ENCODE peak calls at places on chromosomes 16 and 17, in five cellular contexts. Q is H1, J is heart right ventricle, R is left ventricle myocardium inferior, U is body of pancreas. B is an unnamed sample.

GRCh38 chr17:28712037-28712704 is 483 bp upstream of the PROCA1 start:
- DNase-seq in J (peak; percentile 55), R (peak; percentile 63), U (peak; percentile 39), Q (no peak), B (peak; percentile 82)

GRCh38 chr16:24841291-24841690 is 4.5 kb upstream of the SLC5A11 start:
- DNase-seq in J (no peak), Q (no peak), U (no peak), R (no peak), B (no peak)

GRCh38 chr17:47009759-47010594 is 30.9 kb upstream of the RPRML start:
- DNase-seq in U (no peak), Q (no peak), R (peak; percentile 26), J (peak; percentile 13), B (no peak)

GRCh38 chr16:2686912-2687507 is 4.7 kb downstream of the KCTD5 start:
- DNase-seq in Q (no peak), R (no peak), J (no peak), U (peak; percentile 58), B (peak; percentile 86)

GRCh38 chr17:5325851-5326250 is 43.8 kb downstream of the RABEP1 start:
- DNase-seq in R (no peak), Q (no peak), J (no peak), U (no peak), B (no peak)

GRCh38 chr16:2520784-2521577 is 810 bp downstream of the AMDHD2 start:
- DNase-seq in Q (no peak), R (no peak), J (peak; percentile 9), U (no peak), B (no peak)

GRCh38 chr17:34464812-34465211 is 101.8 kb upstream of the CCL1 start:
- DNase-seq in U (no peak), Q (no peak), R (no peak), J (no peak), B (no peak)

GRCh38 chr17:3800362-3801042 is 486 bp downstream of the ITGAE start:
- DNase-seq in J (no peak), U (no peak), R (no peak), Q (no peak), B (no peak)

GRCh38 chr16:55508941-55509920 is at the start of gene LPCAT2:
- DNase-seq in U (peak; percentile 90), J (peak; percentile 85), R (peak; percentile 90), Q (peak; percentile 82), B (peak; percentile 28)

GRCh38 chr17:38428643-38429371 is 543 bp downstream of the ARHGAP23 start:
- DNase-seq in J (peak; percentile 76), R (peak; percentile 68), Q (no peak), U (peak; percentile 30), B (no peak)

GRCh38 chr16:56237451-56237930 is 46.2 kb downstream of the GNAO1 start:
- DNase-seq in Q (no peak), J (no peak), U (no peak), R (no peak), B (no peak)

GRCh38 chr17:81162491-81162890 is 2.8 kb upstream of the PVALEF start:
- DNase-seq in Q (no peak), U (peak; percentile 93), J (no peak), R (no peak), B (no peak)

DNA sequence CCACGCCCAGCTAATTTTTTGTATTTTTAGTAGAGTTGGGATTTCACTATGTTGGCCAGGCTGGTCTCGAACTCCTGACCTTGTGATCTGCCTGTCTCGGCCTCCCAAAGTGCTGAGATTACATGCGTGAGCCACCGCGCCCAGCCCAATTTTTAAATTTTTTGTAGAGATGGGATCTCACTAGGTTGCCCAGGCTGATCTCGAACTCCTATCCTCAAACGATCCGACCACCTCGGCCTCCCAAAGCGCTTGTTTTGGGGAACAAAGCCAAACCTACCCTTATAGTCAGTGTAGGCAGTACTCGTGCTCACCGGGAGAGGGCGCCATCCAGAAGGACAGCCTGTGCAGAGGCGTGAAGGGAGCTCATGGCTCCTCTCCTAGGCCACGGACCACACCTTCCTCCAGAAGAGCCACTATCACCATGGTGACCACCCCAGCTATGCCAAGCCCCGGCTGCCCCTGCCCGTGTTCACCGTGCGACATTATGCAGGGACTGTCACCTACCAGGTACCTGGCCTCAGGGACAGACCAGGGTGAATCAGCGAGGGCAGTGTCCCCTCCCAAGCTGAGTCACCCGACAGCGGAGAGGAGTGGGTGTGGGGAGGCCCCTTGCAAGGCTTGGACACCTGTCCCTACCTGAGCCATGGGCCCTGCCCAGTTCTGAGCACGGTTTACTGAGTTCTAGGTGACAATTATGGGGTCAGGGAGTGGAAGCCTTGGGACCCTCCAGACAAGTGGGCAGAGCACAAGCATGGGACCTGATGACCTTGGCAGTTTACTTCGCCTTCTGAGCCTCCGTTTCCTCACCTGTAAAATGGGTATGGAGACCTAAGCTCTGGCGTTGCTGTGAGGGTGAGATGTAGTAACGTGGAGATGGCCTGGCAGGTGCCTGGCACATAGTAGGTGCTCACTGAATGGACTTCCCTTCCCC is 13.7 kb downstream of the MYO15B start:
- DNase-seq in U (peak; percentile 68), Q (peak; percentile 47), R (peak; percentile 44), J (no peak), B (peak; percentile 61)
- H3K27ac ChIP-seq in U (no peak overlapping the region), Q (no peak overlapping the region), R (no peak overlapping the region), J (no peak overlapping the region), B (no peak overlapping the region)

GRCh38 chr17:18321309-18321708 is 6.2 kb downstream of the SMCR8 start:
- DNase-seq in J (no peak), U (no peak), R (no peak), Q (no peak), B (no peak)
- H3K4me1 ChIP-seq in J (peaks cover 44% of the 10 kb centered on the region), U (peaks cover 47% of the 10 kb centered on the region), R (peaks cover 53% of the 10 kb centered on the region), Q (no peaks in the 10 kb centered on the region), B (no peaks in the 10 kb centered on the region)

DNA sequence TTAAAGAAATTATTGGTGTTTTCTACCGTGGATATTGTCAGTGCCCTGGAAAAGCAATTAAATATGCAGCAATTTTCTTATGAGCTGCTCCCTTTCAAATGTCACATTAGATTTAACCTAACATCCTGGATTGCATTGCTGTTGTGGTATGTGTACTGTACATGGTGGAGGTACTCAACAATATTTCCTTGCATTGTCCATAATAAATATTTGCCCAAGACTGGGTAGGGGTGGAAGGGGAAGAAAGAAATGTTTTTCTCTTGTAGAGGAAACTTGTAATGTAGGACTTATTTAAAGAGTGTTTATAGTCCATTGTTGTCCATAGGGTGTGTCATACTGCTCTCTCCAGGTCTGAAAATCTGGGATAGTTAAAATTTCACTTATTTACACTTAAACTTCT is 346.2 kb upstream of the TBX2 start:
- DNase-seq in J (no peak), R (no peak), Q (no peak), U (no peak), B (no peak)
- TF ChIP-seq CTCF in J (no peak), R (no peak), Q (no peak), U (no peak), B (no peak)

GRCh38 chr17:41542357-41542756 is 14.2 kb upstream of the KRT19 start:
- DNase-seq in Q (no peak), U (no peak), R (no peak), J (no peak), B (no peak)

GRCh38 chr17:41544935-41545334 is 16.8 kb upstream of the KRT19 start:
- DNase-seq in Q (no peak), J (no peak), U (no peak), R (no peak), B (no peak)

GRCh38 chr17:41546819-41547218 is 18.7 kb upstream of the KRT19 start:
- DNase-seq in U (no peak), Q (no peak), R (no peak), J (no peak), B (no peak)

GRCh38 chr17:41545829-41546410 is 17.8 kb upstream of the KRT19 start:
- DNase-seq in Q (no peak), R (no peak), U (no peak), J (no peak), B (no peak)

GRCh38 chr17:41544497-41544896 is 16.4 kb upstream of the KRT19 start:
- DNase-seq in U (peak; percentile 36), J (no peak), R (no peak), Q (no peak), B (peak; percentile 84)
- H3K27ac ChIP-seq in U (peak overlapping the region; percentile 55), J (no peak overlapping the region), R (no peak overlapping the region), Q (no peak overlapping the region), B (no peak overlapping the region)

GRCh38 chr17:50707296-50708049 is at the start of gene ANKRD40:
- DNase-seq in Q (no peak), R (peak; percentile 90), J (peak; percentile 93), U (peak; percentile 96), B (peak; percentile 92)
- H3K4me1 ChIP-seq in Q (peaks cover 5% of the 10 kb centered on the region), R (peaks cover 70% of the 10 kb centered on the region), J (peaks cover 56% of the 10 kb centered on the region), U (peaks cover 53% of the 10 kb centered on the region), B (peaks cover 3% of the 10 kb centered on the region)

DNA sequence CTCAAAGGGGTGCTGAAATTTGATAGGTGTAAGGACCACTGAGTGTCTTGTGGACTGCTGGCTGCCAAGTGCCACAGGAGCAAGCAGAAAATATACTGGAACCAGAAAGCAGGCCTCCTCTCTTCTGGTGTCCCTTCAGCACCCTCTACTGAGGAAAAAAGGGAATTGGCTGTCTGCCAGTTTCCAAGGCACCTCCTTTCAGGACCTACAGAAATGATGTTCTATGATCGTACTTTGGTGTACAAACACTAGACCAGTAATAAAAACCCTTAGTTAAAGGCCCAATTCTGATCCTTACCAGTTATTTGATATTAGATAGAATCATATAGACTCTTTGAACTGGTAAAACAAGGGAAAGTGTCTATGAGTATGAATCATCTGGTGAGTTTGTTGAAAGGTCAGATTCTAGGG is 35.8 kb upstream of the BCAS3 start:
- DNase-seq in U (peak; percentile 73), Q (peak; percentile 15), R (no peak), J (peak; percentile 78), B (no peak)
- TF ChIP-seq CTCF in U (no peak), Q (peak; percentile 83), R (peak; percentile 57), J (no peak), B (no peak)

GRCh38 chr17:55770220-55770870 is 19.5 kb downstream of the PCTP start:
- DNase-seq in J (no peak), U (no peak), Q (no peak), R (no peak), B (no peak)
- H3K27ac ChIP-seq in J (no peak overlapping the region), U (no peak overlapping the region), Q (no peak overlapping the region), R (peak overlapping the region; percentile 9), B (no peak overlapping the region)